ENCODE peak calls at places on chromosomes 13 and 19, in eight cellular contexts. H, R, M, J, Z, C, L and I are unnamed samples.

GRCh38 chr13:46614582-46614981 is 61.6 kb downstream of the LRCH1 start:
- DNase-seq in H (peak), R (no peak), M (peak), J (no peak), Z (no peak), C (no peak), L (no peak), I (no peak)

GRCh38 chr19:29285878-29286277 is 72.9 kb upstream of the UQCRFS1 start:
- DNase-seq in H (no peak), R (peak), M (no peak), J (peak), Z (no peak), C (no peak), L (no peak), I (peak)

GRCh38 chr19:10214784-10215183 is 16.3 kb downstream of the S1PR2 start:
- DNase-seq in H (no peak), R (no peak), M (peak), J (no peak), Z (peak), C (no peak), L (no peak), I (no peak)

GRCh38 chr19:3491396-3492119 is 8.3 kb upstream of the SMIM44 start:
- DNase-seq in H (no peak), R (no peak), M (no peak), J (no peak), Z (no peak), C (no peak), L (no peak), I (no peak)

GRCh38 chr13:105410602-105411001 is 1124.9 kb downstream of the EFNB2 start:
- DNase-seq in H (peak), R (peak), M (peak), J (peak), Z (peak), C (no peak), L (peak), I (peak)

GRCh38 chr13:105334211-105334610 is 1201.3 kb downstream of the EFNB2 start:
- DNase-seq in H (peak), R (no peak), M (peak), J (no peak), Z (peak), C (peak), L (no peak), I (no peak)

GRCh38 chr19:16801599-16801998 is 27.6 kb upstream of the SIN3B start:
- DNase-seq in H (peak), R (no peak), M (peak), J (no peak), Z (peak), C (no peak), L (peak), I (no peak)

GRCh38 chr13:50291611-50292010 is 276.4 kb downstream of the KCNRG start:
- DNase-seq in H (no peak), R (no peak), M (no peak), J (no peak), Z (no peak), C (no peak), L (no peak), I (no peak)

GRCh38 chr13:50309200-50309848 is 294.1 kb downstream of the KCNRG start:
- DNase-seq in H (peak), R (no peak), M (peak), J (no peak), Z (no peak), C (no peak), L (no peak), I (no peak)

GRCh38 chr13:65453982-65454381 is 1776.2 kb downstream of the PCDH9 start:
- DNase-seq in H (no peak), R (no peak), M (no peak), J (no peak), Z (no peak), C (no peak), L (no peak), I (no peak)

GRCh38 chr19:38394488-38394887 is 6.0 kb downstream of the SPRED3 start:
- DNase-seq in H (peak), R (peak), M (no peak), J (peak), Z (peak), C (no peak), L (peak), I (peak)

GRCh38 chr19:54352041-54352440 is 12.7 kb downstream of the LAIR1 start:
- DNase-seq in H (no peak), R (no peak), M (no peak), J (no peak), Z (no peak), C (no peak), L (no peak), I (no peak)

DNA sequence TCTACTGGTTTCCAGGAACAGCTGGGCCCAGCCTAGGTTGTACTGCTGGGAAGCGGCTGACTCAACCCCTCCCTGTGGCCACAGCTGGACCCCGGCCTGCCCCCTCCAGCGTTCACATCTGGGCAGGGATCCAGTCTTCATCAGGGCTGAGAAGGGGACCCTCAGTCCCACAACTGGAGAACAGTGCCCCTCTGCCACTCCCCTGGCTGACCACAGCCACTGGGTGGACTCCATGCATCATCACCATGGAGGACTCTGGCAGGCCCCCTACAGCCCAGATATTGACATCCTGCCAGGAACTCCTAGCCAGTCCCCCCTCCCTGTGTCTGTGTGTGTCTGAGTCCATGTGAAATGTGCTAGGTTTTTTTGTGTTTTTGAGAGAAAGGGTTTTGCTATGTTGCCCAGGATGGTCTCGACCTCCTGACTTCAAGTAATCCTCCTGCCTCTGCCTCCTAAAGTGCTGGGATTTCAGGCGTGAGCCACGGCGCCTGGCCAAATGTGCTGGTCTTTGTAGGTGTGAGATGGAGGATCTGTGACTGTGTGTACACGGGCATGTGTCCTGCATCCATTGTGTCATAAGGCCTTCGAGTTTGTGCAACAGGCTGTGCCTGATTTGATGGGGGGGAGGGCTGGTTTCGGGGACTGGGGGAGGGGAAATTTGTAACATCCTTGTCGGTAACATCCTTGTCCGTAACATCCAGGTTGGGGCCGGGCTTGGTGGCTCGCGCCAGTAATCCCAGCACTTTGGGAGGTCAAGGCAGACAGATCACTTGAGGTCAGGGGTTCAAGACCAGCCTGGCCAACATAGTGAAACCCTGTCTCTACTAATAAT is 4.0 kb upstream of the HOOK2 start:
- DNase-seq in H (peak), R (peak), M (peak), J (peak), Z (peak), C (no peak), L (peak), I (peak)
- H3K4me3 ChIP-seq in H (peak), R (peak), M (peak), J (no peak), Z (peak), C (peak), L (peak), I (no peak)

GRCh38 chr19:8512991-8513686 is 828 bp downstream of the ZNF414 start:
- DNase-seq in H (no peak), R (no peak), M (no peak), J (no peak), Z (no peak), C (no peak), L (no peak), I (no peak)

GRCh38 chr19:8512115-8512967 is 1.6 kb downstream of the ZNF414 start:
- DNase-seq in H (no peak), R (peak), M (peak), J (no peak), Z (no peak), C (no peak), L (peak), I (peak)

GRCh38 chr19:8513687-8514504 is at the start of gene ZNF414:
- DNase-seq in H (peak), R (peak), M (peak), J (peak), Z (peak), C (peak), L (peak), I (peak)

GRCh38 chr19:8510589-8511115 is 3.3 kb downstream of the ZNF414 start:
- DNase-seq in H (no peak), R (no peak), M (no peak), J (no peak), Z (no peak), C (no peak), L (no peak), I (no peak)

DNA sequence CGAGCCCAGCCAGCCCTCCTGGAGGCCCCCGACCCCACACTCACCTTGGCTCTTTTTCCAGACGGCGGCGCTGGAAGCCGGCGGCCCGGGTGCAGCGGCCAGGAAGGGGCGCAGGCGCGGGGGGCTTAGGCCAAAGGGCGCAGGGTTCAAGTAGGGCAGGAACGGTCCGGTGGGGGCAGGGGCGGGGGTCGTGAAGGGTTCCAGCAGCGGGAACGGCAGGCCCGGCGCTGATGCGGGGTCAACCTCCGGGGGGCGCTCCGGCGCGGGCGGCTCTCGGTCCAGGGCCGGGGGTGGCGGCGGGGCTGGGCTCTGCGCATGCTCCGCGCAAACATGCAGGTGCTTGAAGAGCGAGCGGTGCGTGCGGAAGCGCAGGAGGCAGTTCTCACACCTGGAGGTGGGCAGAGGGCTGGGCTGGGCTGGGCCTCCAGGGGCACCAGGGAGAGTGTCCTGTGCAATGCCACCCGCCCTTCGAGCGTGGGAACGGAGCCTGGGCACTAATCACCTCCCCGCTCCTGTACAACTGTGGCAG is 2.3 kb downstream of the ZNF414 start:
- DNase-seq in H (no peak), R (no peak), M (no peak), J (no peak), Z (no peak), C (no peak), L (no peak), I (no peak)
- TF ChIP-seq CTCF in H (no peak), R (no peak), M (no peak), J (no peak), Z (no peak), C (no peak), L (no peak), I (peak)

DNA sequence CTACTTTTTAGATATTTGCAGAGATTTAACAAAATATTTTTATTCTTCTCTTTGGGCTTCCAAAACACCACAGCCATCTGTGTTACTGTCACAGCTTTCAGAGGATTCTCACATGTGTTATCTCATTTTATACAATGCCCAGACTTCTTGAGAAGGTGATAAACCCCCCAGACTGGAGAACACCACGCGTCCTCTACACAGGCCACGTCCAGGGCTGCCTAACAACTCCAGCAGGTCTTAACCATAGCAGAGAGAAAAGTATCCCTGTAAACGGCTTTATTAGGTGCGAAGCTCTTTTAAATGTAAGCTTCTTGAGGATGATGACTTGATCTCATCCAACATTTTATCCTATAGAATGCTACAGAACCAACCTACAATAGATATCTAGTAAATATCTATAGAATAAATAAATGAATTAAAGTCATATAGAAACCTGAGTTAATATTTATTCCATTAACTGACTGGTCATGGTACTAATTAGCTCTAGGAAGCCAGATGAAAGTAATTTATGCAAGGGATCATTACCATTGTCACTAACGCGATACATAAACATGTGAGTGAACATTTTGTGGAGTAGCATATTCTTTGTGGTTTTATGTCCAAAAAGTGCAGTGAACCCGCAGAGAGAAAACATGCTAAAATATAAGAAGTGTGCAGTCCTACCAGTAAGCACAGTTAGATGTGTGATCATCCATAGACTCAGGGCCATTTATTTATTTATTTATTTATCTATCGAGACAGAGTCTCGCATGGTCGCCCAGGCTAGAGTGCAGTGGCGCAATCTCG is 1.8 kb downstream of the GPR183 start:
- DNase-seq in H (no peak), R (no peak), M (no peak), J (no peak), Z (no peak), C (no peak), L (no peak), I (no peak)
- H3K4me3 ChIP-seq in H (no peak), R (no peak), M (no peak), J (no peak), Z (no peak), C (no peak), L (no peak), I (peak)

GRCh38 chr13:79503473-79504017 is 22.6 kb downstream of the NDFIP2 start:
- DNase-seq in H (no peak), R (no peak), M (no peak), J (no peak), Z (no peak), C (no peak), L (no peak), I (no peak)

GRCh38 chr13:79497852-79498251 is 16.9 kb downstream of the NDFIP2 start:
- DNase-seq in H (no peak), R (no peak), M (no peak), J (no peak), Z (no peak), C (no peak), L (no peak), I (no peak)

GRCh38 chr13:79500829-79501228 is 19.9 kb downstream of the NDFIP2 start:
- DNase-seq in H (no peak), R (no peak), M (no peak), J (no peak), Z (no peak), C (no peak), L (no peak), I (no peak)

GRCh38 chr13:79501538-79502232 is 20.7 kb downstream of the NDFIP2 start:
- DNase-seq in H (no peak), R (no peak), M (no peak), J (no peak), Z (no peak), C (no peak), L (no peak), I (no peak)

DNA sequence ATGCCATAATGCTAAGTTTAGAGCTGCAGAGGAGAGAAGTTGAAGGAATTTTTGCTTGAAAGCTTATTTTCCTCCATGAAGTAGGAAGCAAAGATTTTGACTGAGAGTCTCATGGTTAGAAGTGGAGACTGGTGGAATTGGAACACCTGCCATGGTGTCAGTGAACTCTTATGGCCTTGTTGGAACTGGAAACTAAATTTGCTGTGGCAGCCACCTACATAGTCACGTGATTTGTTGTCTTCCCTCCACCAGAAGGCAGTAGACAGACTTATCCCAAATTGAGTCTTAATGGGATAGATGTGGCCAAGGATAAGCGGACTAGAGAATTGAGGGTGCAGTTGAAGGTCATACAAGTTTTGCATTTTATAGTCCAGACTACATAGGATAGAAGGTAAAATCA is 22.1 kb downstream of the NDFIP2 start:
- DNase-seq in H (no peak), R (peak), M (no peak), J (no peak), Z (no peak), C (no peak), L (no peak), I (no peak)
- TF ChIP-seq CTCF in H (no peak), R (peak), M (no peak), J (no peak), Z (no peak), C (no peak), L (no peak), I (peak)

GRCh38 chr13:110512198-110512740 is 49.3 kb downstream of the RAB20 start:
- DNase-seq in H (no peak), R (no peak), M (no peak), J (no peak), Z (no peak), C (no peak), L (no peak), I (no peak)
- H3K4me3 ChIP-seq in H (no peak), R (no peak), M (no peak), J (no peak), Z (no peak), C (no peak), L (no peak), I (no peak)

GRCh38 chr13:114049026-114049425 is 75.2 kb upstream of the C13orf46 start:
- DNase-seq in H (no peak), R (no peak), M (no peak), J (no peak), Z (no peak), C (no peak), L (no peak), I (no peak)
- TF ChIP-seq CTCF in H (no peak), R (no peak), M (no peak), J (no peak), Z (no peak), C (no peak), L (no peak), I (no peak)

GRCh38 chr19:48218964-48219363 is 36.7 kb downstream of the CARD8 start:
- DNase-seq in H (no peak), R (no peak), M (peak), J (no peak), Z (no peak), C (no peak), L (peak), I (no peak)
- H3K4me3 ChIP-seq in H (no peak), R (no peak), M (no peak), J (no peak), Z (no peak), C (no peak), L (no peak), I (no peak)

GRCh38 chr19:42629191-42629590 is 34.5 kb upstream of the CEACAM8 start:
- DNase-seq in H (no peak), R (no peak), M (no peak), J (no peak), Z (peak), C (no peak), L (no peak), I (no peak)

GRCh38 chr19:42635233-42635539 is 40.5 kb upstream of the CEACAM8 start:
- DNase-seq in H (no peak), R (no peak), M (no peak), J (no peak), Z (no peak), C (no peak), L (no peak), I (no peak)

DNA sequence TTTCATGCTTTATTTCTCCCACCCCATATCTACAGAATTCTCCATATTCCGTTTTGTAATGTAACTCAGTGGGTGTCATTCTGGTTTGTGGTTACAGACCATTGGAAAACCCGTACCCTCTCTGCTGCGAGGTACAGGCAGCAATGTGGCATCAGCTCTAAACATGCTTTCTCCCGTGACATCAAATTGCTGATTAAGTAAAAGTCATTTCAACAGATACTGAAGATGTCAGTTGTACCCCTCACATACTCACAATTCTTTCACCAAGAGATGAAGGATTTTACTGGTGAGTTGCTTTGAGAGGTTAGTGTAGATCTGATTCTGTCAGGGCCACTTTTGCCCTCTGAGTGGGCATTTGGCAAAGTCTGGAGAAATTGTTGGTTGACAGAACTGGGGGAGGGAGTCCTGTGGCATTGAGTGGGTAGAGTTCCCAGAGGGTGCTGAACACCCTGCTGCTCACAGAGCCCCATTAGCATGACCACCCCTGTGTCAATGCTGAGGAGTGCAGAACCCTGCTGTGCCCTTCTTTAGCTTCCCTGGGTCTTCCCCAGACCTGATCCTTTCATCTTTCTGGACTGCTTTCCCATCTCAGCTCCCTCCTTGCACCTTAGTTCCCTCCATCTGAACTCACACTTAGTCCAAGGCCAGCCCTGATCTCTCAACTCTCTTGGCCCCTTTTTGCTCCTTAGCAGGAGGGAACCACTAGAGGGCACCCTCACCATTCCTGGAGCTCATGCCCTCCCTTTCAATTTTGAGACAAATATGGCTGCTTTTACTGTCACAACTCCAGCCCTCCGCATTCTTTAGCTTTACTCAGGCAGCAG is 39.9 kb upstream of the CEACAM8 start:
- DNase-seq in H (peak), R (peak), M (peak), J (no peak), Z (no peak), C (no peak), L (peak), I (peak)
- TF ChIP-seq CTCF in H (peak), R (peak), M (peak), J (peak), Z (peak), C (peak), L (peak), I (peak)

GRCh38 chr13:23161176-23161825 is 19.5 kb upstream of the SGCG start:
- DNase-seq in H (peak), R (no peak), M (no peak), J (no peak), Z (no peak), C (no peak), L (peak), I (no peak)

GRCh38 chr13:23159205-23159586 is 21.6 kb upstream of the SGCG start:
- DNase-seq in H (peak), R (peak), M (peak), J (peak), Z (peak), C (no peak), L (peak), I (peak)

GRCh38 chr13:23160241-23161175 is 20.3 kb upstream of the SGCG start:
- DNase-seq in H (peak), R (peak), M (no peak), J (peak), Z (no peak), C (no peak), L (peak), I (peak)

GRCh38 chr13:23159587-23160240 is 21.1 kb upstream of the SGCG start:
- DNase-seq in H (no peak), R (peak), M (no peak), J (no peak), Z (no peak), C (no peak), L (peak), I (peak)
- H3K4me3 ChIP-seq in H (peak), R (peak), M (no peak), J (peak), Z (peak), C (no peak), L (peak), I (peak)